ENCODE peak calls at places on chromosomes 13 and 19, in four cellular contexts. One of them, this sample, is unnamed.

GRCh38 chr19:35266904-35267817 is 1.6 kb upstream of the USF2 start:
- DNase-seq in HEK293T: no peak
- DNase-seq in kidney: peak; percentile 90
- DNase-seq in GOT3: no peak
- DNase-seq in this sample: peak; percentile 93

GRCh38 chr19:2235396-2236284 is 489 bp downstream of the PLEKHJ1 start:
- DNase-seq in kidney: peak; percentile 89
- DNase-seq in HEK293T: no peak
- DNase-seq in GOT3: no peak
- DNase-seq in this sample: no peak

GRCh38 chr19:13267131-13267530 is 116.9 kb downstream of the IER2 start:
- DNase-seq in HEK293T: no peak
- DNase-seq in GOT3: no peak
- DNase-seq in kidney: no peak
- DNase-seq in this sample: no peak

GRCh38 chr13:46850214-46850613 is 46.6 kb downstream of the HTR2A start:
- DNase-seq in kidney: no peak
- DNase-seq in HEK293T: no peak
- DNase-seq in GOT3: no peak
- DNase-seq in this sample: no peak

GRCh38 chr19:44955500-44956439 is 590 bp downstream of the CLPTM1 start:
- DNase-seq in HEK293T: no peak
- DNase-seq in kidney: no peak
- DNase-seq in GOT3: no peak
- DNase-seq in this sample: no peak

GRCh38 chr13:106078191-106078590 is 457.3 kb downstream of the EFNB2 start:
- DNase-seq in kidney: no peak
- DNase-seq in HEK293T: no peak
- DNase-seq in GOT3: no peak
- DNase-seq in this sample: no peak

GRCh38 chr19:35908977-35909683 is 1.0 kb upstream of the TYROBP start:
- DNase-seq in GOT3: no peak
- DNase-seq in HEK293T: no peak
- DNase-seq in kidney: peak; percentile 83
- DNase-seq in this sample: peak; percentile 95

GRCh38 chr19:926595-927043 is 784 bp downstream of the ARID3A start:
- DNase-seq in kidney: peak; percentile 89
- DNase-seq in HEK293T: no peak
- DNase-seq in GOT3: no peak
- DNase-seq in this sample: peak; percentile 92

GRCh38 chr13:72109863-72110262 is 242.9 kb upstream of the DACH1 start:
- DNase-seq in kidney: no peak
- DNase-seq in GOT3: no peak
- DNase-seq in HEK293T: no peak
- DNase-seq in this sample: no peak

GRCh38 chr19:39497850-39498261 is 891 bp upstream of the DLL3 start:
- DNase-seq in GOT3: no peak
- DNase-seq in kidney: no peak
- DNase-seq in HEK293T: peak; percentile 64
- DNase-seq in this sample: no peak

GRCh38 chr19:4581381-4582111 is 22.1 kb upstream of the SEMA6B start:
- DNase-seq in GOT3: no peak
- DNase-seq in kidney: peak; percentile 74
- DNase-seq in HEK293T: peak; percentile 66
- DNase-seq in this sample: no peak

GRCh38 chr19:56253737-56254136 is 18.8 kb upstream of the EDDM13 start:
- DNase-seq in GOT3: no peak
- DNase-seq in kidney: no peak
- DNase-seq in HEK293T: peak; percentile 17
- DNase-seq in this sample: no peak

GRCh38 chr19:33702606-33703437 is 81.1 kb downstream of the CHST8 start:
- DNase-seq in HEK293T: no peak
- DNase-seq in kidney: peak; percentile 47
- DNase-seq in GOT3: no peak
- DNase-seq in this sample: peak; percentile 61

GRCh38 chr13:73040479-73040878 is 18.3 kb upstream of the KLF5 start:
- DNase-seq in HEK293T: no peak
- DNase-seq in GOT3: no peak
- DNase-seq in kidney: no peak
- DNase-seq in this sample: no peak

GRCh38 chr13:95679722-95680121 is 2.8 kb downstream of the DNAJC3 start:
- DNase-seq in GOT3: no peak
- DNase-seq in HEK293T: no peak
- DNase-seq in kidney: no peak
- DNase-seq in this sample: no peak

GRCh38 chr13:101917475-101917810 is 465.0 kb downstream of the ITGBL1 start:
- DNase-seq in kidney: no peak
- DNase-seq in HEK293T: no peak
- DNase-seq in GOT3: no peak
- DNase-seq in this sample: no peak

GRCh38 chr19:10390652-10391286 is 10.4 kb upstream of the TYK2 start:
- DNase-seq in kidney: no peak
- DNase-seq in HEK293T: peak; percentile 76
- DNase-seq in GOT3: no peak
- DNase-seq in this sample: peak; percentile 84

GRCh38 chr13:95267662-95268369 is 33.4 kb downstream of the ABCC4 start:
- DNase-seq in HEK293T: no peak
- DNase-seq in GOT3: no peak
- DNase-seq in kidney: peak; percentile 77
- DNase-seq in this sample: no peak

GRCh38 chr13:45575830-45576180 is 39.7 kb downstream of the ERICH6B start:
- DNase-seq in kidney: no peak
- DNase-seq in GOT3: no peak
- DNase-seq in HEK293T: no peak
- DNase-seq in this sample: no peak

GRCh38 chr19:56837892-56838679 is 2.4 kb downstream of the PEG3 start:
- DNase-seq in GOT3: no peak
- DNase-seq in kidney: peak; percentile 91
- DNase-seq in HEK293T: no peak
- DNase-seq in this sample: no peak

GRCh38 chr13:42545842-42546241 is 28.1 kb upstream of the TNFSF11 start:
- DNase-seq in GOT3: no peak
- DNase-seq in HEK293T: no peak
- DNase-seq in kidney: no peak
- DNase-seq in this sample: no peak

GRCh38 chr13:79346300-79346914 is 59.6 kb downstream of the RBM26 start:
- DNase-seq in HEK293T: no peak
- DNase-seq in kidney: no peak
- DNase-seq in GOT3: no peak
- DNase-seq in this sample: no peak

GRCh38 chr19:38101723-38102122 is 122.3 kb downstream of the DPF1 start:
- DNase-seq in kidney: no peak
- DNase-seq in GOT3: no peak
- DNase-seq in HEK293T: no peak
- DNase-seq in this sample: no peak

GRCh38 chr13:94658926-94659649 is 53.3 kb downstream of the SOX21 start:
- DNase-seq in GOT3: no peak
- DNase-seq in kidney: no peak
- DNase-seq in HEK293T: peak; percentile 58
- DNase-seq in this sample: no peak

GRCh38 chr13:60260440-60260839 is 96.7 kb upstream of the DIAPH3 start:
- DNase-seq in HEK293T: peak; percentile 8
- DNase-seq in kidney: no peak
- DNase-seq in GOT3: no peak
- DNase-seq in this sample: no peak

GRCh38 chr19:29385191-29385795 is 140.5 kb upstream of the VSTM2B start:
- DNase-seq in HEK293T: no peak
- DNase-seq in GOT3: no peak
- DNase-seq in kidney: peak; percentile 48
- DNase-seq in this sample: peak; percentile 40

GRCh38 chr13:40433577-40433976 is 232.9 kb downstream of the FOXO1 start:
- DNase-seq in HEK293T: no peak
- DNase-seq in GOT3: no peak
- DNase-seq in kidney: no peak
- DNase-seq in this sample: peak; percentile 90

GRCh38 chr13:32309812-32310706 is 5.1 kb downstream of the ZAR1L start:
- DNase-seq in HEK293T: peak; percentile 47
- DNase-seq in GOT3: no peak
- DNase-seq in kidney: no peak
- DNase-seq in this sample: no peak

GRCh38 chr19:51478381-51479285 is at the start of gene CEACAM18:
- DNase-seq in kidney: no peak
- DNase-seq in GOT3: no peak
- DNase-seq in HEK293T: no peak
- DNase-seq in this sample: no peak

GRCh38 chr19:45768644-45769053 is 403 bp downstream of the SIX5 start:
- DNase-seq in GOT3: no peak
- DNase-seq in kidney: peak; percentile 88
- DNase-seq in HEK293T: no peak
- DNase-seq in this sample: peak; percentile 89

GRCh38 chr13:113905942-113906341 is 42.1 kb upstream of the GAS6 start:
- DNase-seq in GOT3: no peak
- DNase-seq in HEK293T: no peak
- DNase-seq in kidney: no peak
- DNase-seq in this sample: no peak

GRCh38 chr13:112443191-112444000 is 67.2 kb downstream of the SPACA7 start:
- DNase-seq in GOT3: no peak
- DNase-seq in HEK293T: peak; percentile 21
- DNase-seq in kidney: peak; percentile 55
- DNase-seq in this sample: peak; percentile 57

GRCh38 chr13:109500146-109500773 is 286.1 kb downstream of the IRS2 start:
- DNase-seq in GOT3: no peak
- DNase-seq in HEK293T: peak; percentile 5
- DNase-seq in kidney: no peak
- DNase-seq in this sample: no peak

This sample was measured in spleen.